ENCODE peak calls at places on chromosomes 6 and 20, in four cellular contexts. X, Q, V and J are unnamed samples. For H3K27me3, the result is how much of the 10 kb centered on the place peaks cover.

GRCh38 chr20:36399147-36399968 is 93.2 kb downstream of the DLGAP4 start:
- DNase-seq in X (no peak), Q (no peak), V (no peak), J (no peak)

GRCh38 chr6:34484899-34485298 is 19.0 kb downstream of the PACSIN1 start:
- DNase-seq in X (no peak), Q (no peak), V (no peak), J (no peak)

GRCh38 chr6:143556529-143556928 is 45.0 kb upstream of the FUCA2 start:
- DNase-seq in X (no peak), Q (no peak), V (no peak), J (peak)

GRCh38 chr20:856361-856775 is 22.9 kb downstream of the FAM110A start:
- DNase-seq in X (no peak), Q (no peak), V (no peak), J (peak)

GRCh38 chr6:115819506-115819905 is 241.2 kb downstream of the FRK start:
- DNase-seq in X (no peak), Q (no peak), V (no peak), J (no peak)

GRCh38 chr6:85483041-85483700 is 33.3 kb downstream of the NT5E start:
- DNase-seq in X (peak), Q (peak), V (peak), J (peak)

GRCh38 chr6:140203611-140204553 is 829.4 kb upstream of the CITED2 start:
- DNase-seq in X (no peak), Q (no peak), V (no peak), J (peak)

GRCh38 chr6:167152858-167153257 is 4.9 kb downstream of the GPR31 start:
- DNase-seq in X (no peak), Q (no peak), V (no peak), J (no peak)

GRCh38 chr6:95596021-95596420 is 18.7 kb downstream of the MANEA start:
- DNase-seq in X (no peak), Q (no peak), V (no peak), J (no peak)

GRCh38 chr6:82361631-82362030 is 2.0 kb upstream of the TPBG start:
- DNase-seq in X (no peak), Q (no peak), V (no peak), J (no peak)

GRCh38 chr6:7268362-7269310 is 44.4 kb downstream of the SSR1 start:
- DNase-seq in X (peak), Q (no peak), V (no peak), J (no peak)

GRCh38 chr20:45861157-45862075 is 4.0 kb downstream of the ZSWIM3 start:
- DNase-seq in X (no peak), Q (no peak), V (no peak), J (no peak)

GRCh38 chr6:97437087-97437486 is 154.1 kb upstream of the MMS22L start:
- DNase-seq in X (no peak), Q (no peak), V (no peak), J (no peak)

GRCh38 chr6:130945401-130945919 is 117.6 kb downstream of the EPB41L2 start:
- DNase-seq in X (no peak), Q (no peak), V (no peak), J (no peak)

GRCh38 chr6:139448998-139449610 is 74.7 kb upstream of the CITED2 start:
- DNase-seq in X (no peak), Q (no peak), V (no peak), J (no peak)

GRCh38 chr6:111270121-111270520 is 182.8 kb downstream of the SLC16A10 start:
- DNase-seq in X (no peak), Q (no peak), V (no peak), J (no peak)

GRCh38 chr6:52594216-52594615 is 17.4 kb upstream of the TRAM2 start:
- DNase-seq in X (no peak), Q (no peak), V (no peak), J (no peak)

GRCh38 chr6:159106627-159107241 is 61.9 kb upstream of the TAGAP start:
- DNase-seq in X (no peak), Q (peak), V (peak), J (peak)

GRCh38 chr6:13559968-13560650 is 14.3 kb upstream of the SIRT5 start:
- DNase-seq in X (no peak), Q (no peak), V (no peak), J (no peak)

GRCh38 chr20:25389381-25389857 is 1.2 kb downstream of the ABHD12 start:
- DNase-seq in X (no peak), Q (no peak), V (no peak), J (no peak)

GRCh38 chr6:10418862-10419748 is 4.2 kb upstream of the TFAP2A start:
- DNase-seq in X (no peak), Q (no peak), V (no peak), J (no peak)
- H3K27me3 ChIP-seq in X (half or more), Q (under half), V (half or more), J (under half)

DNA sequence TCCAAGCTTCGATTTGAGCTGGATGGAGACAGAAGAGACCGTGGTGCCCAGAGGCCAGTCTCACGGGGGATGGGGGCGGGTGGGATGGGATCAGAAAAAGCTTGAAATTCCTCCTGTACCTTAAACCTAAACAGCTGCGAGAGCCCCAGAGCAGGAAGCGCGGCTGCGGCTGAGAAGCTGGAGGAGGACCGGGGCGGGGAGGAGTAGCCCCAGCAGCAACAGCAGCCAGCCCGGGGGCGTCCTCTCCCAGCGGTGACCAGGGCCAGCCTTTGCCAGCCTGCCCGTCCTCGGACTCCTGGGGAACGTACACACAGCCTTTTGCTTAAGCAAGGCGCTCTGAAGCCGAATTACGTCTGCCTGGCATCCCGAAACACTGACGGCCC is 17.4 kb upstream of the PRDM13 start:
- DNase-seq in X (peak), Q (no peak), V (no peak), J (no peak)
- H3K27me3 ChIP-seq in X (half or more), Q (under half), V (half or more), J (half or more)

GRCh38 chr6:28807682-28808280 is 116.0 kb downstream of the TRIM27 start:
- DNase-seq in X (no peak), Q (no peak), V (no peak), J (peak)
- H3K27me3 ChIP-seq in X (half or more), Q (half or more), V (half or more), J (under half)

GRCh38 chr6:2545351-2545750 is 205.4 kb downstream of the MYLK4 start:
- DNase-seq in X (no peak), Q (no peak), V (no peak), J (no peak)

GRCh38 chr6:2542858-2543218 is 207.9 kb downstream of the MYLK4 start:
- DNase-seq in X (no peak), Q (no peak), V (no peak), J (peak)

GRCh38 chr6:2550247-2550646 is 200.5 kb downstream of the MYLK4 start:
- DNase-seq in X (no peak), Q (no peak), V (no peak), J (no peak)

GRCh38 chr6:2551705-2552104 is 199.0 kb downstream of the MYLK4 start:
- DNase-seq in X (no peak), Q (no peak), V (no peak), J (no peak)

GRCh38 chr6:2546941-2547716 is 203.6 kb downstream of the MYLK4 start:
- DNase-seq in X (no peak), Q (no peak), V (no peak), J (no peak)
- H3K27me3 ChIP-seq in X (under half), Q (under half), V (under half), J (under half)

DNA sequence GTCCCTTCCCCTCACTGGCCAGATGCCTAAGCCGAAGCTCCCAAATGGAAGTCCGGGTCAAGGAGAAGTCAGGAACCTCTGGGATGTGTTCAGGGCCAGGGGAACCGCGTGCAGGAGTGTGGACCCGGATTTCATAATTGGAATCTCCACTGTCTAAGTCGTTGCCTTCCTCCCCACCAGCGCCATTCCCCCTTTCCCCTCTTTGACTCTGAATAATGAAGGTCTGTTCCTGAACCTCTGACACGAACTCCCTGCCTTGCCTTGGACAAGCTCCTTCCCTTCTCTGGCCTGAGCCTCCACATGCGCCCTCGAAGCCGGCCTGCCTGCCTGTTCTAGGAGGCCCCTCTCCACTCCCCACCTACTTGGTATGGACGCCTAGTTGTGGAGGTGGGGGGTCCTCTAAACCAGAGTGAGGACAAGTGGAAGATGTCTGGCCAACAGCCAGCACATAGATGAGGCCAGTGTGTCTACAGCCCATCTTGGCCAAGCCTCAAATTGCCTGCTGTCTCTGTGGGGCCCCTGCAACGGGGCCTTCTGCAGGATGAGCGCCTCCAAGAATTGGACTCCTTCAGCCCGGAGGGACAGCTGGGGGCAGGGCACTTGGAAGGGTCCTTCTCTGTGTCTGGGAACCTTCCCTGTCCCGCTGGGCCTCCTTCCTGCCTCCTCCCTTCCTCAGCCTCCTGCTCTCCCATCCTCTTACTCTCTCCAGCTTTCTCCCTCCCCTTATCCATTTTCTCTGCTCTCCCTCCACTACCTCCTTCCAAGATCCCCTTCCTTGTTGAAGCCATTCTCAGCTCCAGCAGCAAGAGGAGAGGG is 1.5 kb downstream of the MDFI start:
- DNase-seq in X (no peak), Q (no peak), V (no peak), J (no peak)
- H3K27me3 ChIP-seq in X (under half), Q (under half), V (half or more), J (under half)

GRCh38 chr20:4162766-4163165 is 147.4 kb upstream of the RNF24 start:
- DNase-seq in X (no peak), Q (no peak), V (no peak), J (no peak)
- H3K27me3 ChIP-seq in X (under half), Q (under half), V (under half), J (under half)